ENCODE peak calls at places on chromosomes 5 and 9, in ten cellular contexts. H is HT1080; P is NCI-H1417; G is RWPE1; F is kidney glomerular epithelial cell; I is NCI-H2081; J is AG20443; W is stimulated activated naive B cell treated with anti-CD40 and anti-IgM and Interleukin-4, amounts not matched to agents 10 μg/mL and 1 μg/mL and 100 μg/mL, for 72 hours; U is stimulated activated CD4-positive, alpha-beta T cell treated with anti-CD3 and anti-CD28 coated beads, Interleukin-1b, Interleukin-23, amount 100 ng/mL, for 1 hour; A is non-pigmented ciliary epithelial cell. C is an unnamed sample.

GRCh38 chr5:76604838-76605237 is 18.4 kb downstream of the F2RL2 start:
- DNase-seq in H (peak; percentile 44), P (no peak), G (no peak), F (no peak), I (no peak), J (no peak), W (no peak), U (no peak), A (no peak), C (no peak)

GRCh38 chr5:10229306-10230048 is 20.2 kb downstream of the ATPSCKMT start:
- DNase-seq in H (peak; percentile 98), P (peak; percentile 18), G (no peak), F (peak; percentile 16), I (peak; percentile 15), J (peak; percentile 65), W (no peak), U (no peak), A (peak; percentile 85), C (no peak)

GRCh38 chr9:3271581-3271980 is 254.2 kb downstream of the RFX3 start:
- DNase-seq in H (no peak), P (no peak), G (no peak), F (no peak), I (no peak), J (no peak), W (no peak), U (no peak), A (no peak), C (no peak)

GRCh38 chr5:172868436-172868923 is 34.4 kb downstream of the ERGIC1 start:
- DNase-seq in H (peak; percentile 90), P (no peak), G (peak; percentile 83), F (peak; percentile 96), I (no peak), J (no peak), W (no peak), U (no peak), A (no peak), C (no peak)

GRCh38 chr9:136107155-136107952 is 11.3 kb downstream of the TMEM250 start:
- DNase-seq in H (no peak), P (peak; percentile 28), G (no peak), F (no peak), I (peak; percentile 33), J (no peak), W (no peak), U (no peak), A (no peak), C (no peak)

GRCh38 chr9:112555091-112555643 is 68.5 kb downstream of the KIAA1958 start:
- DNase-seq in H (no peak), P (no peak), G (no peak), F (no peak), I (no peak), J (no peak), W (no peak), U (no peak), A (no peak), C (no peak)

GRCh38 chr9:82206490-82206889 is 217.9 kb downstream of the SPATA31D1 start:
- DNase-seq in H (no peak), P (peak; percentile 86), G (peak; percentile 20), F (no peak), I (peak; percentile 50), J (no peak), W (no peak), U (no peak), A (no peak), C (no peak)

GRCh38 chr9:138010274-138010800 is 132.8 kb downstream of the CACNA1B start:
- DNase-seq in H (no peak), P (peak; percentile 83), G (no peak), F (no peak), I (peak; percentile 70), J (no peak), W (no peak), U (no peak), A (no peak), C (no peak)

GRCh38 chr9:29285818-29286217 is 1712.5 kb upstream of the C9orf72 start:
- DNase-seq in H (peak; percentile 25), P (peak; percentile 2), G (no peak), F (no peak), I (peak; percentile 50), J (no peak), W (no peak), U (no peak), A (no peak), C (no peak)

GRCh38 chr5:66356011-66356565 is 212.0 kb downstream of the SREK1 start:
- DNase-seq in H (no peak), P (no peak), G (peak; percentile 25), F (no peak), I (no peak), J (peak; percentile 64), W (no peak), U (no peak), A (no peak), C (no peak)

GRCh38 chr5:82405618-82406199 is 127.6 kb upstream of the RPS23 start:
- DNase-seq in H (peak; percentile 97), P (no peak), G (peak; percentile 96), F (peak; percentile 84), I (no peak), J (peak; percentile 80), W (no peak), U (no peak), A (peak; percentile 99), C (no peak)

C was measured in LNCaP clone FGC.